ENCODE peak calls at places on chromosomes 12 and 14, in eight cellular contexts. One of them, this sample, is unnamed.

GRCh38 chr14:65040666-65041433 is 54.2 kb downstream of the FNTB start:
- DNase-seq in breast epithelium: no peak
- DNase-seq in fibroblast of the aortic adventitia: no peak
- DNase-seq in spleen: no peak
- DNase-seq in psoas muscle: no peak
- DNase-seq in bronchial epithelial cell: no peak
- DNase-seq in endothelial cell of umbilical vein: no peak
- DNase-seq in GM10248: no peak
- DNase-seq in this sample: no peak

GRCh38 chr12:63802012-63802608 is 22.4 kb downstream of the RXYLT1 start:
- DNase-seq in fibroblast of the aortic adventitia: peak
- DNase-seq in endothelial cell of umbilical vein: peak
- DNase-seq in bronchial epithelial cell: peak
- DNase-seq in spleen: no peak
- DNase-seq in psoas muscle: no peak
- DNase-seq in GM10248: peak
- DNase-seq in breast epithelium: no peak
- DNase-seq in this sample: no peak

GRCh38 chr12:90062799-90063198 is 354.2 kb upstream of the ATP2B1 start:
- DNase-seq in fibroblast of the aortic adventitia: no peak
- DNase-seq in spleen: no peak
- DNase-seq in GM10248: no peak
- DNase-seq in endothelial cell of umbilical vein: no peak
- DNase-seq in psoas muscle: no peak
- DNase-seq in breast epithelium: no peak
- DNase-seq in bronchial epithelial cell: peak
- DNase-seq in this sample: no peak

GRCh38 chr12:119258149-119258548 is 76.4 kb upstream of the CCDC60 start:
- DNase-seq in fibroblast of the aortic adventitia: no peak
- DNase-seq in endothelial cell of umbilical vein: no peak
- DNase-seq in GM10248: no peak
- DNase-seq in breast epithelium: no peak
- DNase-seq in bronchial epithelial cell: no peak
- DNase-seq in psoas muscle: no peak
- DNase-seq in spleen: no peak
- DNase-seq in this sample: no peak

GRCh38 chr12:89857652-89858274 is 149.1 kb upstream of the ATP2B1 start:
- DNase-seq in bronchial epithelial cell: no peak
- DNase-seq in spleen: no peak
- DNase-seq in endothelial cell of umbilical vein: no peak
- DNase-seq in GM10248: no peak
- DNase-seq in fibroblast of the aortic adventitia: no peak
- DNase-seq in psoas muscle: no peak
- DNase-seq in breast epithelium: no peak
- DNase-seq in this sample: no peak

GRCh38 chr14:106491851-106492250 is 965.5 kb downstream of the TMEM121 start:
- DNase-seq in endothelial cell of umbilical vein: no peak
- DNase-seq in fibroblast of the aortic adventitia: no peak
- DNase-seq in bronchial epithelial cell: no peak
- DNase-seq in GM10248: no peak
- DNase-seq in breast epithelium: no peak
- DNase-seq in psoas muscle: no peak
- DNase-seq in spleen: no peak
- DNase-seq in this sample: no peak

GRCh38 chr14:103444837-103445524 is 59.8 kb downstream of the MARK3 start:
- DNase-seq in endothelial cell of umbilical vein: no peak
- DNase-seq in psoas muscle: no peak
- DNase-seq in GM10248: no peak
- DNase-seq in fibroblast of the aortic adventitia: peak
- DNase-seq in bronchial epithelial cell: peak
- DNase-seq in spleen: no peak
- DNase-seq in breast epithelium: no peak
- DNase-seq in this sample: no peak

GRCh38 chr12:14858513-14858912 is 15.2 kb upstream of the ART4 start:
- DNase-seq in bronchial epithelial cell: no peak
- DNase-seq in endothelial cell of umbilical vein: no peak
- DNase-seq in fibroblast of the aortic adventitia: no peak
- DNase-seq in psoas muscle: no peak
- DNase-seq in GM10248: no peak
- DNase-seq in breast epithelium: no peak
- DNase-seq in spleen: no peak
- DNase-seq in this sample: no peak

GRCh38 chr12:49932023-49932422 is 18.5 kb upstream of the AQP2 start:
- DNase-seq in fibroblast of the aortic adventitia: no peak
- DNase-seq in GM10248: no peak
- DNase-seq in psoas muscle: no peak
- DNase-seq in endothelial cell of umbilical vein: no peak
- DNase-seq in bronchial epithelial cell: no peak
- DNase-seq in spleen: peak
- DNase-seq in breast epithelium: no peak
- DNase-seq in this sample: no peak

GRCh38 chr12:13181375-13182070 is 15.0 kb upstream of the EMP1 start:
- DNase-seq in GM10248: no peak
- DNase-seq in spleen: no peak
- DNase-seq in breast epithelium: no peak
- DNase-seq in bronchial epithelial cell: no peak
- DNase-seq in fibroblast of the aortic adventitia: no peak
- DNase-seq in endothelial cell of umbilical vein: no peak
- DNase-seq in psoas muscle: no peak
- DNase-seq in this sample: no peak

GRCh38 chr12:66288121-66288520 is 14.2 kb upstream of the HELB start:
- DNase-seq in breast epithelium: no peak
- DNase-seq in bronchial epithelial cell: no peak
- DNase-seq in endothelial cell of umbilical vein: no peak
- DNase-seq in psoas muscle: no peak
- DNase-seq in fibroblast of the aortic adventitia: no peak
- DNase-seq in GM10248: no peak
- DNase-seq in spleen: no peak
- DNase-seq in this sample: no peak

GRCh38 chr12:76032043-76032981 is 736 bp upstream of the PHLDA1 start:
- DNase-seq in GM10248: peak
- DNase-seq in psoas muscle: peak
- DNase-seq in endothelial cell of umbilical vein: peak
- DNase-seq in bronchial epithelial cell: peak
- DNase-seq in breast epithelium: peak
- DNase-seq in spleen: no peak
- DNase-seq in fibroblast of the aortic adventitia: peak
- DNase-seq in this sample: no peak

GRCh38 chr14:49962616-49963015 is 69.7 kb downstream of the ARF6 start:
- DNase-seq in GM10248: peak
- DNase-seq in psoas muscle: no peak
- DNase-seq in spleen: no peak
- DNase-seq in bronchial epithelial cell: peak
- DNase-seq in fibroblast of the aortic adventitia: no peak
- DNase-seq in breast epithelium: peak
- DNase-seq in endothelial cell of umbilical vein: no peak
- DNase-seq in this sample: no peak

GRCh38 chr14:65431245-65431644 is 18.7 kb downstream of the FUT8 start:
- DNase-seq in bronchial epithelial cell: no peak
- DNase-seq in endothelial cell of umbilical vein: no peak
- DNase-seq in GM10248: no peak
- DNase-seq in fibroblast of the aortic adventitia: no peak
- DNase-seq in breast epithelium: no peak
- DNase-seq in spleen: no peak
- DNase-seq in psoas muscle: no peak
- DNase-seq in this sample: no peak

GRCh38 chr12:19484738-19485137 is 45.4 kb downstream of the AEBP2 start:
- DNase-seq in breast epithelium: no peak
- DNase-seq in endothelial cell of umbilical vein: no peak
- DNase-seq in bronchial epithelial cell: no peak
- DNase-seq in spleen: no peak
- DNase-seq in fibroblast of the aortic adventitia: no peak
- DNase-seq in psoas muscle: no peak
- DNase-seq in GM10248: no peak
- DNase-seq in this sample: no peak

GRCh38 chr12:80593766-80594165 is 113.7 kb upstream of the MYF6 start:
- DNase-seq in GM10248: no peak
- DNase-seq in endothelial cell of umbilical vein: no peak
- DNase-seq in fibroblast of the aortic adventitia: peak
- DNase-seq in psoas muscle: no peak
- DNase-seq in bronchial epithelial cell: no peak
- DNase-seq in spleen: no peak
- DNase-seq in breast epithelium: no peak
- DNase-seq in this sample: peak

GRCh38 chr12:58241099-58241498 is 299.7 kb downstream of the ATP23 start:
- DNase-seq in spleen: no peak
- DNase-seq in endothelial cell of umbilical vein: no peak
- DNase-seq in fibroblast of the aortic adventitia: no peak
- DNase-seq in breast epithelium: no peak
- DNase-seq in GM10248: no peak
- DNase-seq in psoas muscle: no peak
- DNase-seq in bronchial epithelial cell: no peak
- DNase-seq in this sample: no peak

GRCh38 chr12:7608184-7608911 is 57.4 kb downstream of the APOBEC1 start:
- DNase-seq in fibroblast of the aortic adventitia: no peak
- DNase-seq in spleen: peak
- DNase-seq in endothelial cell of umbilical vein: no peak
- DNase-seq in psoas muscle: no peak
- DNase-seq in GM10248: no peak
- DNase-seq in bronchial epithelial cell: peak
- DNase-seq in breast epithelium: no peak
- DNase-seq in this sample: no peak

GRCh38 chr12:14395059-14395778 is 29.7 kb downstream of the ATF7IP start:
- DNase-seq in bronchial epithelial cell: no peak
- DNase-seq in breast epithelium: no peak
- DNase-seq in endothelial cell of umbilical vein: no peak
- DNase-seq in spleen: no peak
- DNase-seq in fibroblast of the aortic adventitia: no peak
- DNase-seq in psoas muscle: no peak
- DNase-seq in GM10248: no peak
- DNase-seq in this sample: no peak

GRCh38 chr12:105420659-105421240 is 90.3 kb downstream of the C12orf75 start:
- DNase-seq in psoas muscle: peak
- DNase-seq in endothelial cell of umbilical vein: peak
- DNase-seq in spleen: peak
- DNase-seq in GM10248: peak
- DNase-seq in fibroblast of the aortic adventitia: peak
- DNase-seq in breast epithelium: peak
- DNase-seq in bronchial epithelial cell: peak
- DNase-seq in this sample: peak

GRCh38 chr12:124687695-124688301 is 120.4 kb upstream of the NCOR2 start:
- DNase-seq in endothelial cell of umbilical vein: peak
- DNase-seq in psoas muscle: no peak
- DNase-seq in bronchial epithelial cell: no peak
- DNase-seq in spleen: no peak
- DNase-seq in GM10248: no peak
- DNase-seq in breast epithelium: no peak
- DNase-seq in fibroblast of the aortic adventitia: peak
- DNase-seq in this sample: no peak

GRCh38 chr14:53963491-53964227 is 7.0 kb upstream of the BMP4 start:
- DNase-seq in psoas muscle: no peak
- DNase-seq in breast epithelium: peak
- DNase-seq in spleen: no peak
- DNase-seq in endothelial cell of umbilical vein: peak
- DNase-seq in bronchial epithelial cell: peak
- DNase-seq in fibroblast of the aortic adventitia: peak
- DNase-seq in GM10248: no peak
- DNase-seq in this sample: no peak
- TF ChIP-seq CTCF in psoas muscle: peak
- TF ChIP-seq CTCF in breast epithelium: peak
- TF ChIP-seq CTCF in spleen: no peak
- TF ChIP-seq CTCF in endothelial cell of umbilical vein: peak
- TF ChIP-seq CTCF in bronchial epithelial cell: peak
- TF ChIP-seq CTCF in fibroblast of the aortic adventitia: peak
- TF ChIP-seq CTCF in GM10248: no peak
- TF ChIP-seq CTCF in this sample: peak

GRCh38 chr14:38256358-38256840 is 506 bp upstream of the CLEC14A start:
- DNase-seq in psoas muscle: no peak
- DNase-seq in GM10248: peak
- DNase-seq in breast epithelium: no peak
- DNase-seq in fibroblast of the aortic adventitia: peak
- DNase-seq in spleen: no peak
- DNase-seq in endothelial cell of umbilical vein: peak
- DNase-seq in bronchial epithelial cell: no peak
- DNase-seq in this sample: no peak
- TF ChIP-seq CTCF in psoas muscle: peak
- TF ChIP-seq CTCF in GM10248: no peak
- TF ChIP-seq CTCF in breast epithelium: no peak
- TF ChIP-seq CTCF in fibroblast of the aortic adventitia: peak
- TF ChIP-seq CTCF in spleen: no peak
- TF ChIP-seq CTCF in endothelial cell of umbilical vein: peak
- TF ChIP-seq CTCF in bronchial epithelial cell: no peak
- TF ChIP-seq CTCF in this sample: no peak

GRCh38 chr14:79483989-79484388 is 727.3 kb downstream of the DIO2 start:
- DNase-seq in breast epithelium: no peak
- DNase-seq in spleen: no peak
- DNase-seq in fibroblast of the aortic adventitia: no peak
- DNase-seq in bronchial epithelial cell: no peak
- DNase-seq in endothelial cell of umbilical vein: no peak
- DNase-seq in psoas muscle: no peak
- DNase-seq in GM10248: no peak
- DNase-seq in this sample: no peak

GRCh38 chr14:79476552-79476951 is 734.8 kb downstream of the DIO2 start:
- DNase-seq in GM10248: no peak
- DNase-seq in fibroblast of the aortic adventitia: no peak
- DNase-seq in spleen: no peak
- DNase-seq in endothelial cell of umbilical vein: no peak
- DNase-seq in breast epithelium: no peak
- DNase-seq in bronchial epithelial cell: no peak
- DNase-seq in psoas muscle: no peak
- DNase-seq in this sample: no peak

GRCh38 chr14:79483472-79483871 is 727.8 kb downstream of the DIO2 start:
- DNase-seq in psoas muscle: no peak
- DNase-seq in breast epithelium: no peak
- DNase-seq in bronchial epithelial cell: peak
- DNase-seq in GM10248: no peak
- DNase-seq in endothelial cell of umbilical vein: no peak
- DNase-seq in fibroblast of the aortic adventitia: peak
- DNase-seq in spleen: no peak
- DNase-seq in this sample: no peak

GRCh38 chr14:79476133-79476532 is 735.2 kb downstream of the DIO2 start:
- DNase-seq in bronchial epithelial cell: no peak
- DNase-seq in GM10248: no peak
- DNase-seq in spleen: no peak
- DNase-seq in breast epithelium: no peak
- DNase-seq in fibroblast of the aortic adventitia: no peak
- DNase-seq in endothelial cell of umbilical vein: no peak
- DNase-seq in psoas muscle: no peak
- DNase-seq in this sample: no peak

DNA sequence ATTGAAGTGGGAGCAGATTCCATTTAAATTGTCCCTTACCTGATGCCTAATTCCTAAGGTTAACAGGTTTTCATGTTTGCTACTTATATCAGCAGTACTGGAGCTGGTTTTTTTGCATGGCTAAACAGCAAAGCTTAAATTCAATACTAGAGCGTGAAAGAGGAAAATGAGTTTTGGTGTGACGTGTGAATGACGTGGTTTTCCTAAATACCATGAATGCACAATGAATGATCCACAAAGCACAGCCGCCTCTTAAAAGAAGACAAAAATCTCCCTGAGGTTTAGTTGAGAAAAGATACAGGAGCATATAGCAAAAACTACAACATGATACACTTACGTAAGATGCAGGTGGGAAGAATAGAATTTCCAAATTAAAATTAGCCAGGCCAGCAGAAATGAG is 731.1 kb downstream of the DIO2 start:
- DNase-seq in spleen: no peak
- DNase-seq in GM10248: no peak
- DNase-seq in endothelial cell of umbilical vein: no peak
- DNase-seq in breast epithelium: no peak
- DNase-seq in psoas muscle: no peak
- DNase-seq in fibroblast of the aortic adventitia: no peak
- DNase-seq in bronchial epithelial cell: no peak
- DNase-seq in this sample: no peak
- TF ChIP-seq CTCF in spleen: no peak
- TF ChIP-seq CTCF in GM10248: no peak
- TF ChIP-seq CTCF in endothelial cell of umbilical vein: no peak
- TF ChIP-seq CTCF in breast epithelium: no peak
- TF ChIP-seq CTCF in psoas muscle: no peak
- TF ChIP-seq CTCF in fibroblast of the aortic adventitia: no peak
- TF ChIP-seq CTCF in bronchial epithelial cell: no peak
- TF ChIP-seq CTCF in this sample: no peak

GRCh38 chr14:32345311-32345771 is 16.2 kb downstream of the AKAP6 start:
- DNase-seq in endothelial cell of umbilical vein: peak
- DNase-seq in GM10248: no peak
- DNase-seq in bronchial epithelial cell: peak
- DNase-seq in fibroblast of the aortic adventitia: peak
- DNase-seq in breast epithelium: no peak
- DNase-seq in psoas muscle: no peak
- DNase-seq in spleen: no peak
- DNase-seq in this sample: no peak
- TF ChIP-seq CTCF in endothelial cell of umbilical vein: no peak
- TF ChIP-seq CTCF in GM10248: no peak
- TF ChIP-seq CTCF in bronchial epithelial cell: peak
- TF ChIP-seq CTCF in fibroblast of the aortic adventitia: no peak
- TF ChIP-seq CTCF in breast epithelium: no peak
- TF ChIP-seq CTCF in psoas muscle: no peak
- TF ChIP-seq CTCF in spleen: no peak
- TF ChIP-seq CTCF in this sample: no peak

This sample was measured in AG09319.